ENCODE peak calls at places on chromosomes 11 and 22, in six cellular contexts. D is NCI-H2029, T is SHP77, Z is fibroblast of the aortic adventitia, H is HT1080, K is T-helper 9 cell. Q is an unnamed sample.
A peak's percentile ranks its signal among the peaks of the same experiment; 100 is the strongest.

GRCh38 chr11:1938343-1939005 is 8.7 kb upstream of the MRPL23 start:
- DNase-seq in H (no peak), Z (no peak), K (no peak), T (no peak), D (no peak), Q (no peak)

GRCh38 chr11:48184452-48184851 is 32.2 kb upstream of the OR4B1 start:
- DNase-seq in D (no peak), Z (no peak), K (no peak), T (no peak), H (no peak), Q (no peak)

GRCh38 chr11:35994421-35994820 is 50.6 kb downstream of the LDLRAD3 start:
- DNase-seq in D (no peak), T (no peak), H (no peak), K (no peak), Z (no peak), Q (no peak)

GRCh38 chr11:69371731-69372588 is 78.0 kb downstream of the MYEOV start:
- DNase-seq in K (no peak), Z (no peak), H (no peak), T (no peak), D (no peak), Q (no peak)

GRCh38 chr11:122422707-122423106 is 232.8 kb upstream of the UBASH3B start:
- DNase-seq in D (no peak), Z (peak; percentile 22), T (no peak), H (peak; percentile 77), K (no peak), Q (peak; percentile 23)

GRCh38 chr11:69394902-69395690 is 86.4 kb upstream of the LINC01488 start:
- DNase-seq in T (no peak), D (no peak), K (no peak), H (no peak), Z (no peak), Q (no peak)

GRCh38 chr11:84106560-84106959 is 820.4 kb upstream of the CCDC90B start:
- DNase-seq in K (no peak), T (no peak), D (no peak), H (no peak), Z (no peak), Q (no peak)

GRCh38 chr11:67468056-67468455 is 995 bp downstream of the TMEM134 start:
- DNase-seq in T (no peak), Z (peak; percentile 14), K (no peak), D (peak; percentile 8), H (no peak), Q (no peak)

GRCh38 chr11:46557684-46558151 is 36.1 kb downstream of the AMBRA1 start:
- DNase-seq in Z (peak; percentile 5), H (peak; percentile 69), K (no peak), D (no peak), T (no peak), Q (peak; percentile 77)

GRCh38 chr11:69837791-69838190 is 18.6 kb upstream of the FGF3 start:
- DNase-seq in Z (no peak), T (no peak), H (no peak), K (no peak), D (no peak), Q (no peak)

GRCh38 chr22:19965771-19966709 is 24.4 kb upstream of the TXNRD2 start:
- DNase-seq in T (no peak), D (no peak), H (no peak), K (no peak), Z (no peak), Q (peak; percentile 40)

GRCh38 chr22:26597480-26597879 is 7.5 kb upstream of the TPST2 start:
- DNase-seq in Z (no peak), T (no peak), H (no peak), D (no peak), K (no peak), Q (no peak)

GRCh38 chr11:115993613-115994012 is 489.4 kb upstream of the CADM1 start:
- DNase-seq in T (no peak), K (no peak), Z (no peak), D (no peak), H (no peak), Q (no peak)

GRCh38 chr22:21568207-21569075 is 927 bp downstream of the UBE2L3 start:
- DNase-seq in D (no peak), Z (peak; percentile 37), K (peak; percentile 13), H (peak; percentile 27), T (no peak), Q (peak; percentile 64)

GRCh38 chr11:72613977-72614376 is 60.2 kb downstream of the PDE2A start:
- DNase-seq in Z (no peak), D (no peak), K (no peak), T (no peak), H (no peak), Q (no peak)

GRCh38 chr11:24286238-24286637 is 210.6 kb upstream of the LUZP2 start:
- DNase-seq in D (no peak), Z (no peak), H (no peak), T (no peak), K (no peak), Q (peak; percentile 2)

GRCh38 chr11:66338276-66339162 is 2.3 kb upstream of the RIN1 start:
- DNase-seq in H (no peak), Z (no peak), T (no peak), K (no peak), D (no peak), Q (no peak)

GRCh38 chr11:33670250-33671011 is 30.2 kb downstream of the C11orf91 start:
- DNase-seq in D (no peak), Z (peak; percentile 61), K (no peak), H (peak; percentile 92), T (no peak), Q (peak; percentile 89)

GRCh38 chr22:25637032-25637431 is 72.6 kb downstream of the GRK3 start:
- DNase-seq in H (no peak), K (no peak), T (no peak), Z (no peak), D (no peak), Q (no peak)

GRCh38 chr22:28955817-28956216 is 72.4 kb downstream of the ZNRF3 start:
- DNase-seq in K (peak; percentile 53), T (no peak), D (no peak), Z (no peak), H (peak; percentile 76), Q (peak; percentile 59)

GRCh38 chr11:108224908-108225786 is 2.3 kb downstream of the ATM start:
- DNase-seq in D (no peak), H (no peak), Z (no peak), T (no peak), K (no peak), Q (no peak)

GRCh38 chr11:7666292-7666866 is 6.9 kb downstream of the CYB5R2 start:
- DNase-seq in K (no peak), Z (no peak), H (no peak), T (no peak), D (no peak), Q (no peak)

GRCh38 chr22:19763141-19764049 is 2.8 kb downstream of the TBX1 start:
- DNase-seq in Z (no peak), T (no peak), H (no peak), K (no peak), D (no peak), Q (no peak)

GRCh38 chr22:27114186-27114585 is 456.8 kb downstream of the MIAT start:
- DNase-seq in K (no peak), D (no peak), H (no peak), T (no peak), Z (no peak), Q (no peak)

GRCh38 chr11:117058761-117059233 is 39.4 kb downstream of the SIK3 start:
- DNase-seq in D (no peak), H (peak; percentile 74), T (no peak), Z (peak; percentile 87), K (no peak), Q (peak; percentile 61)

GRCh38 chr11:8289426-8290047 is 25.9 kb upstream of the LMO1 start:
- DNase-seq in Z (no peak), D (no peak), H (no peak), K (no peak), T (no peak), Q (no peak)

GRCh38 chr11:73323464-73323863 is 15.4 kb downstream of the ARHGEF17 start:
- DNase-seq in H (no peak), D (no peak), Z (peak; percentile 73), K (no peak), T (no peak), Q (peak; percentile 83)

GRCh38 chr11:1206391-1207271 is 16.2 kb upstream of the MUC5B start:
- DNase-seq in K (no peak), T (no peak), Z (no peak), D (no peak), H (no peak), Q (no peak)

GRCh38 chr11:74418509-74418895 is 20.3 kb upstream of the PGM2L1 start:
- DNase-seq in K (no peak), H (peak; percentile 86), T (peak; percentile 76), D (peak; percentile 53), Z (peak; percentile 65), Q (peak; percentile 79)

GRCh38 chr11:86917577-86917976 is 37.6 kb downstream of the FZD4 start:
- DNase-seq in D (no peak), H (no peak), T (no peak), Z (peak; percentile 36), K (no peak), Q (no peak)

GRCh38 chr11:69300124-69301032 is 6.4 kb downstream of the MYEOV start:
- DNase-seq in T (no peak), D (no peak), K (no peak), Z (peak; percentile 66), H (peak; percentile 70), Q (peak; percentile 89)

GRCh38 chr11:125359130-125359529 is 136.9 kb downstream of the FEZ1 start:
- DNase-seq in Z (no peak), T (no peak), H (no peak), D (no peak), K (no peak), Q (no peak)

GRCh38 chr22:31106001-31106571 is 1.3 kb downstream of the SELENOM start:
- DNase-seq in D (no peak), K (no peak), T (no peak), H (no peak), Z (no peak), Q (peak; percentile 69)

GRCh38 chr11:80155412-80156017 is 714.7 kb upstream of the TENM4 start:
- DNase-seq in D (no peak), K (no peak), T (no peak), H (peak; percentile 49), Z (peak; percentile 40), Q (peak; percentile 57)

GRCh38 chr11:122668562-122669090 is 13.1 kb downstream of the UBASH3B start:
- DNase-seq in D (peak; percentile 47), Z (peak; percentile 64), H (peak; percentile 97), T (no peak), K (no peak), Q (peak; percentile 89)

Q was measured in ELR.